ENCODE peak calls at places on chromosome 20, in six cellular contexts. E is ovary, H is breast epithelium, A is cardiac muscle cell, S is transverse colon, C is Panc1. T is an unnamed sample. For H3K36me3, the result is how much of the 10 kb centered on the place peaks cover.

GRCh38 chr20:33653900-33654596 is 8.1 kb upstream of the C20orf144 start:
- DNase-seq in H (peak), C (no peak), A (no peak), E (peak), S (peak), T (no peak)

GRCh38 chr20:32207211-32207625 is 325 bp downstream of the PLAGL2 start:
- DNase-seq in S (no peak), E (no peak), H (no peak), A (no peak), C (no peak), T (no peak)

GRCh38 chr20:37172836-37173235 is 6.3 kb upstream of the RPN2 start:
- DNase-seq in C (no peak), H (no peak), E (no peak), S (no peak), A (no peak), T (no peak)

GRCh38 chr20:33394718-33395117 is 6.6 kb downstream of the CDK5RAP1 start:
- DNase-seq in S (no peak), C (no peak), H (no peak), E (no peak), A (no peak), T (no peak)

GRCh38 chr20:13638162-13638495 is 603 bp downstream of the TASP1 start:
- DNase-seq in S (peak), C (no peak), A (no peak), H (no peak), E (no peak), T (no peak)

GRCh38 chr20:21182832-21183563 is 57.1 kb downstream of the KIZ start:
- DNase-seq in E (no peak), C (no peak), A (peak), H (no peak), S (peak), T (peak)

GRCh38 chr20:58224097-58224496 is 4.4 kb downstream of the ANKRD60 start:
- DNase-seq in S (no peak), H (no peak), E (no peak), A (no peak), C (no peak), T (no peak)

GRCh38 chr20:59441860-59442810 is 141.7 kb downstream of the EDN3 start:
- DNase-seq in S (no peak), H (no peak), E (no peak), C (no peak), A (no peak), T (no peak)

GRCh38 chr20:6083926-6084325 is 30.1 kb upstream of the LRRN4 start:
- DNase-seq in C (no peak), S (no peak), H (no peak), A (no peak), E (no peak), T (no peak)

GRCh38 chr20:57264151-57264792 is 2.2 kb downstream of the BMP7 start:
- DNase-seq in S (no peak), C (no peak), A (no peak), E (no peak), H (no peak), T (no peak)

GRCh38 chr20:40536866-40537265 is 152.2 kb downstream of the MAFB start:
- DNase-seq in A (no peak), S (no peak), E (no peak), H (no peak), C (no peak), T (no peak)

GRCh38 chr20:38216736-38217595 is 43.6 kb downstream of the KIAA1755 start:
- DNase-seq in C (no peak), A (no peak), E (no peak), H (no peak), S (no peak), T (no peak)

GRCh38 chr20:24617080-24617432 is 147.6 kb downstream of the SYNDIG1 start:
- DNase-seq in H (no peak), A (no peak), E (no peak), S (no peak), C (no peak), T (no peak)

GRCh38 chr20:6134592-6134991 is 11.8 kb upstream of the FERMT1 start:
- DNase-seq in H (no peak), A (no peak), E (no peak), S (no peak), C (no peak), T (no peak)

GRCh38 chr20:19691125-19691524 is 66.9 kb upstream of the RIN2 start:
- DNase-seq in H (no peak), E (no peak), A (no peak), C (no peak), S (no peak), T (no peak)

GRCh38 chr20:44064501-44065400 is 122.2 kb downstream of the JPH2 start:
- DNase-seq in E (no peak), S (no peak), H (peak), C (no peak), A (no peak), T (no peak)

GRCh38 chr20:1567392-1568165 is 10.1 kb upstream of the SIRPD start:
- DNase-seq in S (no peak), C (no peak), H (no peak), E (no peak), A (peak), T (peak)

GRCh38 chr20:54343634-54344033 is 131.8 kb upstream of the DOK5 start:
- DNase-seq in S (no peak), E (no peak), H (no peak), C (no peak), A (no peak), T (no peak)

GRCh38 chr20:53408728-53409157 is 184.9 kb downstream of the ZNF217 start:
- DNase-seq in A (peak), S (no peak), E (no peak), C (no peak), H (no peak), T (no peak)

GRCh38 chr20:34001378-34001777 is 7.7 kb downstream of the RALY start:
- DNase-seq in E (no peak), H (no peak), S (no peak), C (no peak), A (no peak), T (no peak)

GRCh38 chr20:38187512-38187911 is 22.4 kb upstream of the TGM2 start:
- DNase-seq in C (no peak), A (no peak), S (no peak), H (no peak), E (no peak), T (no peak)

GRCh38 chr20:38270869-38271608 is 10.5 kb upstream of the KIAA1755 start:
- DNase-seq in C (no peak), S (no peak), A (peak), H (no peak), E (peak), T (peak)

GRCh38 chr20:51703446-51704287 is 64.5 kb downstream of the ATP9A start:
- DNase-seq in A (no peak), C (no peak), H (no peak), S (no peak), E (no peak), T (no peak)

GRCh38 chr20:44070139-44070900 is 116.7 kb downstream of the JPH2 start:
- DNase-seq in E (no peak), S (no peak), A (no peak), C (no peak), H (peak), T (no peak)

GRCh38 chr20:46118481-46119020 is 437 bp downstream of the CD40 start:
- DNase-seq in E (peak), S (peak), H (no peak), A (peak), C (no peak), T (no peak)

GRCh38 chr20:18628330-18628941 is 40.6 kb downstream of the DTD1 start:
- DNase-seq in C (no peak), H (no peak), S (peak), E (no peak), A (no peak), T (no peak)

GRCh38 chr20:41072099-41072798 is 43.6 kb downstream of the TOP1 start:
- DNase-seq in S (no peak), C (no peak), H (peak), E (no peak), A (peak), T (peak)

GRCh38 chr20:13286600-13286999 is 65.5 kb downstream of the ISM1 start:
- DNase-seq in H (peak), S (no peak), E (no peak), A (no peak), C (no peak), T (no peak)

GRCh38 chr20:6178537-6178936 is 55.7 kb upstream of the FERMT1 start:
- DNase-seq in C (peak), E (no peak), S (no peak), H (no peak), A (peak), T (no peak)

GRCh38 chr20:38875170-38875993 is 50.8 kb upstream of the FAM83D start:
- DNase-seq in E (no peak), C (no peak), A (no peak), H (no peak), S (peak), T (no peak)

GRCh38 chr20:16472045-16472872 is 101.0 kb downstream of the KIF16B start:
- DNase-seq in S (peak), H (no peak), C (no peak), A (peak), E (no peak), T (no peak)

GRCh38 chr20:18056174-18057105 is 1.3 kb downstream of the OVOL2 start:
- DNase-seq in H (no peak), E (no peak), S (peak), C (no peak), A (peak), T (no peak)

GRCh38 chr20:38338849-38339520 is 7.3 kb upstream of the LBP start:
- DNase-seq in H (no peak), C (no peak), S (no peak), A (peak), E (no peak), T (no peak)

GRCh38 chr20:57772349-57772964 is 62.6 kb upstream of the PMEPA1 start:
- DNase-seq in A (peak), H (no peak), S (no peak), E (no peak), C (peak), T (peak)

GRCh38 chr20:3461911-3462677 is 8.7 kb upstream of the ATRN start:
- DNase-seq in E (no peak), S (no peak), A (no peak), C (no peak), H (no peak), T (no peak)

GRCh38 chr20:14117768-14118167 is 122.5 kb downstream of the MACROD2 start:
- DNase-seq in A (no peak), H (no peak), E (no peak), C (no peak), S (no peak), T (no peak)

GRCh38 chr20:16129411-16129810 is 443.8 kb downstream of the KIF16B start:
- DNase-seq in H (no peak), E (no peak), A (no peak), C (no peak), S (no peak), T (no peak)

GRCh38 chr20:56875052-56875663 is 246.1 kb downstream of the TFAP2C start:
- DNase-seq in S (peak), H (no peak), A (peak), E (no peak), C (peak), T (peak)

GRCh38 chr20:46648903-46649649 is 2.2 kb downstream of the SLC13A3 start:
- DNase-seq in H (no peak), A (no peak), E (no peak), C (no peak), S (no peak), T (no peak)

GRCh38 chr20:17958326-17959256 is 10.0 kb downstream of the SNX5 start:
- DNase-seq in S (no peak), C (no peak), A (peak), H (no peak), E (no peak), T (no peak)

GRCh38 chr20:10094566-10095173 is 59.9 kb downstream of the ANKEF1 start:
- DNase-seq in E (no peak), H (no peak), S (no peak), C (no peak), A (no peak), T (no peak)
- TF ChIP-seq CTCF in E (no peak), H (no peak), S (no peak), C (peak), A (peak), T (no peak)

DNA sequence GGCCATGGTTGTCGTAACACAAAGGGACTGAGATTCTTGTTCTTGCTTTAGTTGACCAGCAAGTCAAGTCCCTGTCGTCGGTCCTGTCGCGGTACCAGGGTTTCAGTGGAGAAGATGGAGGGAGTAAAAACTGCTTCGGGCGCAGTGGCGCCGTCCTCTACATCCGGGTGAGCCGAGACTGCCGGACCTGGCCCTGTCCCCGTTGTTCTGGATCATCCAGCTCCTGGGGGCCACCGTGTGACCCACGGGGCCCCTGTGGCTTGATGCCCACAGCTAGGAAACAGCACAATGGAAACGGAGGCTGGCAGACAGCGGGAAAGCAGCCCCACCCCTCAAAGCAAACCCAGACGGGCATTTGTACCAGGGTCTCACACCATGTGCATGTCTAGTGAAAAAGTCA is 15.0 kb downstream of the MTG2 start:
- DNase-seq in S (no peak), C (no peak), A (no peak), H (no peak), E (no peak), T (no peak)
- H3K36me3 ChIP-seq in S (under half), C (under half), A (under half), H (under half), E (under half), T (under half)

GRCh38 chr20:35664544-35665206 is at the start of the genes CPNE1 and RBM12:
- DNase-seq in H (peak), A (peak), C (peak), E (peak), S (peak), T (peak)
- TF ChIP-seq CTCF in H (no peak), A (no peak), C (no peak), E (peak), S (no peak), T (peak)

DNA sequence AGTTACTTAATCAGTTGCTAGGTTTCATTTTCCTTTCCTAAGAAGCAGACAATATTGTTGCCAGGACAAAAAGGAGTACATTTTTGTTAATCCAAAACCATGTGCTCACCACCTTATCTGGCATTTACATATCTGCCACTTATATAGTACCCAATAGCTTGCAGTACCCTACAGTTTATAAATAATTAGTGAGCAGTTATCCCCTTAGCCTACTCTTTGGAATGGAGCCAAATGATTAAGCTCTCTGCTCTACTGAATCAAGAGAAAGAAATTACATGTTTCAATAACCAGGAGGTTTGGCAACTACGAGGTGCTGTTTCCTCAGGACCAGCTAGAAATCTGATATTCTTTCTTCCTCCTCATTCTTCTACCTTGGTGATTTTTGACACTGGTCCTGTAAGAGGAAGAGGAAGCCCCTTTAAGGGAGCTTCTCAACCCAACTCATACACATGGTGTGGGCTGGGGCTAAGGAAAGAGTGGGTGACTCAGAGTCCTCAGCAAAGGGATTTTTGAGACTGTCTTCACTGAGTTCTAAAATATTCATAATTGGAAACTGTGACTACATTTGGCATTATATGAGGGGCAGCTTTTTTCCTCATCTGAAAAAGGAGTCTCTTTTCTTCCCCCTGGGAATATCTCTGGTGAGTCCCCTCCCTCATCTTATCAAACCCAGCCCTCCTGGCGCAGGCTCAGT is 1.5 kb downstream of the ZNFX1 start:
- DNase-seq in E (no peak), C (no peak), A (peak), H (no peak), S (peak), T (no peak)
- H3K36me3 ChIP-seq in E (under half), C (under half), A (under half), H (under half), S (under half), T (under half)

GRCh38 chr20:9974324-9974723 is 60.5 kb upstream of the ANKEF1 start:
- DNase-seq in A (no peak), C (no peak), E (no peak), H (no peak), S (no peak), T (no peak)
- TF ChIP-seq CTCF in A (no peak), C (peak), E (no peak), H (no peak), S (no peak), T (peak)

DNA sequence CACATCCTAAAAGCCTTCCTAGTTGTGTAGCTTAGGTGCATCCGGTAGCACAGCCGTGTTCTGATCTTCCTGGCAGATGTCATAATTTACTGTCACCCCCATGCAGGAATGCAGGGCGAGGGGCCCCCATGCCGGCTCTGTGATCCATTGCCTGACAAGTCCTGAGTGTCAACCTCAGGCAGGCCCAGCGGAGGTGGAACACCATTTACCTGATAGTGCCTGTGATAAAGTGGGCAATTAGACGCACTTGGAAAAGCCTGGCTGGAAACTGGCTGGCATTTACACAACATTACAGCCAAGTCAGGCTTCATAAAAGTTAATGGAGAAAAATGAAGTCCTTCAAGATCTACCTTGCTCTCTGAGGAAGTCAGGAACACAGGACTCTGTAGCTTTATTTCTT is 521.4 kb upstream of the JAG1 start:
- DNase-seq in C (no peak), H (no peak), E (no peak), S (peak), A (no peak), T (no peak)
- H3K36me3 ChIP-seq in C (under half), H (under half), E (under half), S (under half), A (under half), T (under half)

GRCh38 chr20:63172726-63173125 is 43.2 kb downstream of the YTHDF1 start:
- DNase-seq in C (no peak), A (no peak), S (no peak), H (no peak), E (no peak), T (no peak)
- TF ChIP-seq CTCF in C (peak), A (peak), S (no peak), H (no peak), E (no peak), T (no peak)

GRCh38 chr20:48701702-48702101 is 126.1 kb downstream of the PREX1 start:
- DNase-seq in H (no peak), C (no peak), A (no peak), E (no peak), S (no peak), T (no peak)

GRCh38 chr20:48695738-48696137 is 132.1 kb downstream of the PREX1 start:
- DNase-seq in H (no peak), C (no peak), E (no peak), A (no peak), S (no peak), T (no peak)

GRCh38 chr20:48697845-48698491 is 129.8 kb downstream of the PREX1 start:
- DNase-seq in C (peak), E (peak), H (peak), A (peak), S (peak), T (no peak)

GRCh38 chr20:48695255-48695654 is 132.5 kb downstream of the PREX1 start:
- DNase-seq in E (no peak), S (no peak), H (no peak), C (no peak), A (no peak), T (no peak)

DNA sequence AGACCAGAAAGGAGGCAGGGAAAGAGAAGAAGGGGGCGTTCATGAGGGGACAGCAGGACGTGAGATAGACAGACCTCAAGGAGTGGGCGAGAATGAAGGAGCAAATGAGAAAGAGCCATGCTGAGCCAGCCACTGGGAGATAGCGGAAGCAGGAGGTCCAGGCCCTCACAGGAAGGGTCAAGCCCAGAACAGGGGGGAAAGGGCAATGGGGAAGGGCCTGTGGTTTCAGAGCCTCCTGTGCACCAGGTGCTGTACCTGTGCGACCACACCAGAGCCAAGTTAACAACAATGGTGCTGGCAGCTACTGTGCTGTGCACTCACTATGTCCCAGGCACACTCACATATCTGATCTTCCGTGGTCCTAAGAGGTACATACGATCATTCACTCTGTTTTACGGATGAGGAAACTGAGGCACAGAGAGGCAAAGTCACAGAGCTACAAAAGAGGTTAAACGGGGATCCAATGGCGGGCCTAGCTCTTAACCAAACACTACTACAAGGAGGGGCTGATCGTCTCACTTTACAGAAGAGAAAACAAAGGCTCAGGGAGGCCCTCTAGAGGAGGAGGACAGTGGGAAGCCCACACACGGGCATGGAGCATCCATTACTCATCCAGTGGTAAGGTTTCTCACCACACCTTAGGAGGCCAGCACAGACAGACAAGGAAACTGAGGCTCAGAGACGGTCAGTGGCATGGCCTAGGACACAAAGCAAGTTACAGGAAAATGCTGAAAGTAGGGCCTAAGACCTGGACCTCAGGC is 129.1 kb downstream of the PREX1 start:
- DNase-seq in C (no peak), A (no peak), H (no peak), S (no peak), E (no peak), T (no peak)
- H3K36me3 ChIP-seq in C (under half), A (under half), H (under half), S (under half), E (under half), T (under half)

T was measured in BJ.